ENCODE peak calls at places on chromosome 19, in eight cellular contexts. D is AG10803, B is NCI-H345, E is EL, U is LoVo, K is RCC 7860, S is WTC11, A is HCT116. Z is an unnamed sample.

GRCh38 chr19:35399948-35400772 is 29.3 kb downstream of the GPR42 start:
- DNase-seq in B (no peak), S (no peak), A (no peak), U (no peak), E (no peak), K (no peak), D (no peak), Z (no peak)

GRCh38 chr19:34502582-34503545 is 21.3 kb downstream of the WTIP start:
- DNase-seq in K (no peak), A (no peak), B (no peak), E (no peak), S (peak; percentile 4), D (peak; percentile 29), U (no peak), Z (no peak)

GRCh38 chr19:40707615-40708014 is 9.1 kb downstream of the COQ8B start:
- DNase-seq in U (no peak), E (no peak), S (no peak), D (no peak), K (no peak), B (no peak), A (no peak), Z (no peak)

GRCh38 chr19:1455336-1456120 is 5.6 kb downstream of the APC2 start:
- DNase-seq in K (peak; percentile 57), A (peak; percentile 97), D (peak; percentile 40), S (peak; percentile 99), U (peak; percentile 91), E (peak; percentile 60), B (peak; percentile 47), Z (peak; percentile 89)

GRCh38 chr19:46984077-46985010 is 35.3 kb upstream of the NPAS1 start:
- DNase-seq in D (peak; percentile 91), B (peak; percentile 10), S (no peak), E (peak; percentile 78), U (no peak), K (peak; percentile 63), A (no peak), Z (peak; percentile 83)

GRCh38 chr19:16889429-16889882 is 657 bp downstream of the F2RL3 start:
- DNase-seq in U (no peak), K (no peak), A (no peak), S (no peak), E (no peak), B (no peak), D (no peak), Z (no peak)

GRCh38 chr19:11578342-11579142 is 1.1 kb upstream of the ACP5 start:
- DNase-seq in B (no peak), S (peak; percentile 55), U (no peak), D (no peak), K (no peak), A (no peak), E (no peak), Z (no peak)

GRCh38 chr19:8224394-8225145 is 15.4 kb downstream of the CERS4 start:
- DNase-seq in E (no peak), U (no peak), D (no peak), B (no peak), A (no peak), S (no peak), K (no peak), Z (peak; percentile 12)

GRCh38 chr19:519449-519865 is 12.1 kb upstream of the CDC34 start:
- DNase-seq in S (no peak), A (no peak), B (no peak), U (no peak), K (no peak), D (no peak), E (no peak), Z (no peak)

GRCh38 chr19:33621811-33622504 is at the start of gene CHST8:
- DNase-seq in A (no peak), S (peak; percentile 78), E (peak; percentile 28), B (peak; percentile 68), U (no peak), D (peak; percentile 20), K (no peak), Z (peak; percentile 22)

GRCh38 chr19:48553676-48554384 is 1.9 kb downstream of the SULT2B1 start:
- DNase-seq in B (no peak), A (no peak), K (peak; percentile 89), E (peak; percentile 97), D (peak; percentile 28), S (peak; percentile 51), U (peak; percentile 31), Z (no peak)

Z was measured in epithelial cell of esophagus.